ENCODE peak calls at places on chromosomes 6 and 20, in four cellular contexts. V, E, M and U are unnamed samples.

GRCh38 chr6:28981391-28981832 is 23.7 kb downstream of the ZNF311 start:
- DNase-seq in V (no peak), E (peak; percentile 68), M (peak; percentile 76), U (peak; percentile 74)

GRCh38 chr6:75377386-75377785 is 92.8 kb upstream of the TMEM30A start:
- DNase-seq in V (no peak), E (no peak), M (no peak), U (no peak)

GRCh38 chr20:57092112-57092899 is 174.1 kb downstream of the BMP7 start:
- DNase-seq in V (no peak), E (peak; percentile 69), M (peak; percentile 70), U (peak; percentile 55)

GRCh38 chr6:16371401-16371800 is 133.0 kb downstream of the GMPR start:
- DNase-seq in V (no peak), E (no peak), M (no peak), U (no peak)

GRCh38 chr6:104526383-104526782 is 333.3 kb downstream of the HACE1 start:
- DNase-seq in V (no peak), E (no peak), M (no peak), U (peak; percentile 71)

GRCh38 chr6:9224539-9224938 is 789.2 kb upstream of the SLC35B3 start:
- DNase-seq in V (no peak), E (no peak), M (no peak), U (no peak)

GRCh38 chr20:20373046-20373706 is 5.3 kb downstream of the INSM1 start:
- DNase-seq in V (no peak), E (no peak), M (no peak), U (no peak)

GRCh38 chr20:35215066-35215956 is 11.2 kb upstream of the MMP24 start:
- DNase-seq in V (no peak), E (no peak), M (no peak), U (no peak)

GRCh38 chr6:125872259-125872921 is 81.6 kb downstream of the NCOA7 start:
- DNase-seq in V (no peak), E (no peak), M (no peak), U (no peak)

GRCh38 chr20:1301031-1301529 is 27.9 kb downstream of the SDCBP2 start:
- DNase-seq in V (no peak), E (peak; percentile 26), M (no peak), U (no peak)

GRCh38 chr20:64219730-64220129 is 35.8 kb upstream of the PCMTD2 start:
- DNase-seq in V (no peak), E (no peak), M (no peak), U (no peak)

GRCh38 chr6:34031567-34032383 is 114.1 kb downstream of the GRM4 start:
- DNase-seq in V (no peak), E (no peak), M (peak; percentile 13), U (no peak)

GRCh38 chr6:75202676-75203131 is 3.1 kb downstream of the COL12A1 start:
- DNase-seq in V (no peak), E (no peak), M (no peak), U (no peak)

GRCh38 chr6:160382946-160383345 is 34.8 kb downstream of the SLC22A3 start:
- DNase-seq in V (no peak), E (no peak), M (no peak), U (no peak)

GRCh38 chr6:22826961-22827360 is 257.6 kb downstream of the HDGFL1 start:
- DNase-seq in V (no peak), E (no peak), M (no peak), U (no peak)

GRCh38 chr6:145349950-145350510 is 385.3 kb downstream of the EPM2A start:
- DNase-seq in V (no peak), E (no peak), M (peak; percentile 87), U (no peak)

GRCh38 chr20:46117704-46118467 is at the start of gene CD40:
- DNase-seq in V (peak; percentile 89), E (peak; percentile 94), M (peak; percentile 92), U (peak; percentile 71)

GRCh38 chr6:15493437-15494168 is 169.2 kb downstream of the DTNBP1 start:
- DNase-seq in V (no peak), E (no peak), M (no peak), U (no peak)

DNA sequence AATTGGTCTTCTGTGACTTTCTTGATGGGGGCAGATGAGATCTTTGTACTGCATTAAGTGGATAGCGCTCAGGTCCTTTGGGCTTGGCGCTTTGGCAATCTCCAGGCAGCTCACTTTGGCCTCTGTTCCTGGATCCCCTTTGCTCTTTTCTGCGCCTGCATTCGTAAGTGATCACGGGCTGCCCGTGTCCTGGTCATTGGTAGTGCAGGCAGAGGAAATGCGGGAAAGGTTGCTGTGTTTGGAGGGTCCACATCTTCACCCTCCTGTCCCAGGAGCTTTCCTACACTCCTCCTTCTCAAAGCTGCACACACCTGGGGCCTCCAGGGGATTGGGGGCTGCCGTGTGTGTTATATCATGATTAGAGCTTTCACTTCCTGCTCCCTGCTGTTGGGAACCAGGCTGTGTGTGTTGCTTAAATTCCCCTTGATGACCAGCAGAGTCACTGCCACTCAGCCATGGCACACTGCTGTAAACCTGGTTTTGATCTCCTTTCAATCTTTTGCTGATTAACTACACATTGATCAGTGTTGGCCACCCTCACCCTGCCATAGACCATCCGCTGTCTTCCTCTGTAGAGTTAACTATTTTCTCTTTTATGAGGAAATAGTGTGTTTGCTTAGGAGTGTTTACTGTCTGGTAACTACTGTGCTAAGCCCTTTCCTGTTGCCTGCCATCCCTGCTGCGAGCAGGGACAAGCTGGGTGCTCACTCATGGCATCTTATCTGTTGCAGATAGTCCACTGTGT is 13.0 kb upstream of the SNHG17 start:
- DNase-seq in V (no peak), E (no peak), M (peak; percentile 67), U (peak; percentile 16)
- H3K4me3 ChIP-seq in V (no peak overlapping the region), E (no peak overlapping the region), M (peak overlapping the region; percentile 83), U (no peak overlapping the region)

GRCh38 chr6:11189865-11190624 is 42.4 kb downstream of the NEDD9 start:
- DNase-seq in V (no peak), E (no peak), M (no peak), U (no peak)
- H3K4me3 ChIP-seq in V (no peak overlapping the region), E (no peak overlapping the region), M (no peak overlapping the region), U (no peak overlapping the region)

DNA sequence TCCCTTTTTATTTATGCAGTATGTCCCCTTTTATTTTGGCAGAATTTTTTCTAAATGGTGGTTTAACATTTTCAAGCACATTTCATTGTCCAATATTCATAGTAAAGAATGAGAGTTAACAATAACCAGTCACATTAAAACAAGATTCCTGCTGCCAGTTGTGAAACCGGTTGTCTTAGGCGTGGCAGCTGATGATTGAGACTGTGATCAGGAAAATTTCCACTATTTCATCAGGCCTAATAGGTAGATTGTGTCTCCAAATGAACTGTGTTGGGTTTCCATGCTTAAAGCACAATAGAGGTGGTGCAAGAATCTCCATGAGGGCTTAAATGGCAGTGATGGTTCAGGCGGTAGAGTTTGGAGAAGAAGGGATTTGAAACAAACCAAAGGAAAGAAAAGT is 15.3 kb downstream of the PRDM1 start:
- DNase-seq in V (no peak), E (no peak), M (no peak), U (no peak)
- H3K4me3 ChIP-seq in V (no peak overlapping the region), E (no peak overlapping the region), M (peak overlapping the region; percentile 64), U (peak overlapping the region; percentile 35)

GRCh38 chr6:149751239-149751638 is 1.7 kb downstream of the PCMT1 start:
- DNase-seq in V (no peak), E (no peak), M (no peak), U (no peak)
- H3K4me3 ChIP-seq in V (no peak overlapping the region), E (peak overlapping the region; percentile 86), M (no peak overlapping the region), U (no peak overlapping the region)

GRCh38 chr6:41936073-41936837 is 5.4 kb downstream of the CCND3 start:
- DNase-seq in V (peak; percentile 77), E (peak; percentile 85), M (peak; percentile 88), U (peak; percentile 88)
- H3K4me3 ChIP-seq in V (no peak overlapping the region), E (peak overlapping the region; percentile 2), M (no peak overlapping the region), U (no peak overlapping the region)

GRCh38 chr6:108581237-108581931 is 20.7 kb downstream of the FOXO3 start:
- DNase-seq in V (no peak), E (peak; percentile 82), M (no peak), U (peak; percentile 82)
- H3K4me3 ChIP-seq in V (peak overlapping the region; percentile 27), E (peak overlapping the region; percentile 2), M (no peak overlapping the region), U (no peak overlapping the region)

DNA sequence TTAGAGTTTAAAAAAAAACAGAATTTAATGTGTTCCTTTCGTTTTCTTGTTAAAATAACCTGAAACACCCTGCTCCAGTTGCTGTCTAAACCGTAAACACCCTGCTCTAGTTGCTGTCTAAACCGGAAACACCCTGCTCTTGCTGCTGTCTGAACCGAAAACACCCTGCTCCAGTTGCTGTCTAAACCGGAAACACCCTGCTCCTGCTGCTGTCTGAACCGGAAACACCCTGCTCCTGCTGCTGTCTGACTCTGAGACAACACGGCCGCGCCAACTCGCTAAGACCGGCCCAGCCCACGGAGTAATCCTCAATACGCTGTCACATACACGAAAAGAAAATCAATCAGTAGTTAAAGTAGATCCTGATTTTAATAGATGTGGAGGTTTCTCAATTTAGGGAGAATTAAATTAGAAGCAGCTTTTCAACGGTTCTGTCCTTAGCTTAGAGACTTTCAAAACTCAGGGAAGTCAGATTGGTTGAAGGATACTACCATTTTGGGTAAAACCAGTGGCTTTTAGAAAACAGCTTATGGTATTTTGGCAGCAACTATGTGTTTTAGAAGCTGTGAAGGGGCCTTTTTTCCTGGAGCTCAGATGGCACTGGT is 98.3 kb downstream of the RAMACL start:
- DNase-seq in V (no peak), E (peak; percentile 72), M (peak; percentile 89), U (peak; percentile 66)
- H3K4me3 ChIP-seq in V (no peak overlapping the region), E (no peak overlapping the region), M (no peak overlapping the region), U (no peak overlapping the region)

DNA sequence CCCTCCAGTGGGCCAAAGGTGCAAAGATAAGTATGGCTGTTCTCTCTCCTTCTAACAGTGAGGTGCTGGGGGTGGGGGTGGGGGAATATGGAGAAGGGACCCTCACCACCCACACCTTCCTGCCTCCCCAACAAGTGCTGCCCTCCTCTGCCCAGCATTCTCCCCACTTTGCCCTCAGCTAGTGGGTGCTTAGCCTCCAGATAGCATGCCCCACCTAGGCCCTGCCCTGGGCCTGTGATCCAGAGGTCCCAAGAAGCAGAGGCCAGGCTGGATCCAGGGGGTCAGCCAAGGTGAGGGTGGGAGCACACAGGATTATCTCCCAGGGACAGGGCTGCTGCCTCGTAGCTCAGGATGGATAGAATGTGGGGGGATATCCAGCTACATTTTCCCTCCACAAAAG is 1.2 kb downstream of the ADISSP start:
- DNase-seq in V (no peak), E (no peak), M (no peak), U (no peak)
- H3K4me3 ChIP-seq in V (peak overlapping the region; percentile 85), E (peak overlapping the region; percentile 85), M (peak overlapping the region; percentile 97), U (no peak overlapping the region)

DNA sequence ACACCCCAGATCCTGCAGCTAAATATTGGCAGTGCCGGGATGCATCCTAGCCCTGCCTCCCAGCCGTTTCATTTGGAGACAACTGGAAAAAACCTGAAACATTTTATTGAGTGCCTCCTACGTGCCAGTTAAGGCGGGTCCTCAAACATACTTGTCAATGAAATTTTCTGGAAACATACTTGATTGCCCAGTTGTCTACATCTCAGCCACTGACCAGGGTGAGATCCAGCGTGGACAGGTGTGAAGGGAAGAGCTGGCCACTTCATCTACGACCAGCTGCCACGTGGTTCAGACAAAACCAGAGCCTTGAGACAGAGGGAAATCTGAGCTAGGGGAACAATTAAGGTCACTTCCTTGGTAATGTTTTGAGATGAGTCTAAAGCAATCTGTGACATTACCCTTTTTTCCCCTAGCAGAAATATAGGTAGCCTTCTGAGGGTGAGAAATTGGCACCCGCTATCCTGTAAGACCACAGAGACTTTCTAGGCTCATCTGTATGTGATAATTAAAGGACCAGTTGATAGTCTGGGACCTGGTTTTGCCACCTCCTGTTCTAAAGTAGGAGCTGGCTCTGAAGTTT is 116.3 kb upstream of the MTHFD1L start:
- DNase-seq in V (no peak), E (no peak), M (peak; percentile 9), U (no peak)
- H3K4me3 ChIP-seq in V (no peak overlapping the region), E (no peak overlapping the region), M (no peak overlapping the region), U (no peak overlapping the region)